ENCODE peak calls at places on chromosomes 5 and 9, in five cellular contexts. V, I, O, M and X are unnamed samples.

GRCh38 chr5:64207978-64208377 is 42.3 kb downstream of the RNF180 start:
- DNase-seq in V (no peak), I (peak), O (no peak), M (no peak), X (peak)

GRCh38 chr5:146041180-146041789 is 64.1 kb downstream of the PLAC8L1 start:
- DNase-seq in V (no peak), I (peak), O (no peak), M (no peak), X (no peak)

GRCh38 chr9:7165350-7165937 is 407.7 kb downstream of the KDM4C start:
- DNase-seq in V (no peak), I (no peak), O (no peak), M (peak), X (no peak)

GRCh38 chr9:130824079-130824478 is 11.0 kb upstream of the ABL1 start:
- DNase-seq in V (no peak), I (no peak), O (no peak), M (no peak), X (no peak)

GRCh38 chr9:107249665-107250285 is 33.3 kb upstream of the RAD23B start:
- DNase-seq in V (no peak), I (no peak), O (no peak), M (no peak), X (no peak)

GRCh38 chr5:43203373-43203772 is 11.3 kb downstream of the NIM1K start:
- DNase-seq in V (no peak), I (no peak), O (no peak), M (no peak), X (no peak)

GRCh38 chr5:123752576-123752975 is 240.6 kb downstream of the CSNK1G3 start:
- DNase-seq in V (no peak), I (no peak), O (no peak), M (no peak), X (no peak)

GRCh38 chr9:9299134-9299533 is 1313.7 kb downstream of the PTPRD start:
- DNase-seq in V (no peak), I (peak), O (no peak), M (no peak), X (no peak)

GRCh38 chr9:15936316-15936869 is 383.6 kb downstream of the CCDC171 start:
- DNase-seq in V (no peak), I (no peak), O (no peak), M (no peak), X (no peak)

GRCh38 chr9:14924821-14925220 is 14.6 kb upstream of the FREM1 start:
- DNase-seq in V (no peak), I (no peak), O (no peak), M (no peak), X (peak)

GRCh38 chr5:108508976-108509375 is 127.1 kb upstream of the FBXL17 start:
- DNase-seq in V (no peak), I (no peak), O (no peak), M (no peak), X (no peak)

GRCh38 chr9:120299785-120300184 is 280.2 kb downstream of the CDK5RAP2 start:
- DNase-seq in V (no peak), I (peak), O (no peak), M (no peak), X (no peak)

GRCh38 chr9:92141144-92142129 is 26.2 kb upstream of the SPTLC1 start:
- DNase-seq in V (no peak), I (peak), O (no peak), M (peak), X (no peak)

GRCh38 chr9:134204991-134205578 is 40.7 kb upstream of the RNU6ATAC start:
- DNase-seq in V (no peak), I (no peak), O (no peak), M (no peak), X (peak)

GRCh38 chr5:82332889-82333619 is 54.9 kb upstream of the RPS23 start:
- DNase-seq in V (no peak), I (no peak), O (no peak), M (no peak), X (no peak)

GRCh38 chr5:14851067-14851422 is 20.5 kb downstream of the ANKH start:
- DNase-seq in V (no peak), I (no peak), O (no peak), M (no peak), X (peak)

GRCh38 chr5:172779968-172780350 is 9.0 kb upstream of the DUSP1 start:
- DNase-seq in V (no peak), I (no peak), O (no peak), M (no peak), X (peak)

GRCh38 chr9:129402341-129402739 is 218.6 kb downstream of the C9orf50 start:
- DNase-seq in V (no peak), I (peak), O (no peak), M (peak), X (no peak)

GRCh38 chr5:167346461-167346860 is 945.0 kb upstream of the WWC1 start:
- DNase-seq in V (no peak), I (no peak), O (no peak), M (no peak), X (no peak)

GRCh38 chr9:136994885-136995224 is 1.5 kb downstream of the CLIC3 start:
- DNase-seq in V (no peak), I (peak), O (no peak), M (no peak), X (no peak)

GRCh38 chr9:18404482-18405029 is 69.4 kb upstream of the ADAMTSL1 start:
- DNase-seq in V (no peak), I (no peak), O (no peak), M (no peak), X (no peak)

GRCh38 chr9:93908591-93909241 is 46.4 kb downstream of the BARX1 start:
- DNase-seq in V (no peak), I (no peak), O (no peak), M (no peak), X (no peak)

GRCh38 chr5:171764265-171764664 is 21.4 kb upstream of the SMIM23 start:
- DNase-seq in V (no peak), I (no peak), O (no peak), M (no peak), X (no peak)

GRCh38 chr9:90515550-90515949 is 127.1 kb downstream of the DIRAS2 start:
- DNase-seq in V (no peak), I (no peak), O (no peak), M (no peak), X (no peak)

GRCh38 chr5:1860949-1861348 is 21.8 kb downstream of the IRX4 start:
- DNase-seq in V (no peak), I (no peak), O (no peak), M (no peak), X (no peak)

GRCh38 chr9:107177857-107178256 is 105.2 kb upstream of the RAD23B start:
- DNase-seq in V (no peak), I (no peak), O (no peak), M (no peak), X (no peak)

GRCh38 chr5:57778528-57779175 is 296.0 kb upstream of the ACTBL2 start:
- DNase-seq in V (no peak), I (no peak), O (no peak), M (no peak), X (no peak)

GRCh38 chr5:120509056-120509455 is 45.0 kb downstream of the PRR16 start:
- DNase-seq in V (no peak), I (no peak), O (no peak), M (no peak), X (no peak)

GRCh38 chr9:19310246-19310645 is 69.8 kb downstream of the RPS6 start:
- DNase-seq in V (no peak), I (no peak), O (no peak), M (no peak), X (no peak)

GRCh38 chr5:111063709-111064322 is 7.7 kb upstream of the TSLP start:
- DNase-seq in V (no peak), I (no peak), O (no peak), M (no peak), X (peak)

GRCh38 chr9:91360551-91361293 is 996 bp downstream of the AUH start:
- DNase-seq in V (no peak), I (peak), O (peak), M (no peak), X (no peak)

GRCh38 chr9:108844856-108845255 is 10.9 kb downstream of the ACTL7B start:
- DNase-seq in V (no peak), I (no peak), O (no peak), M (no peak), X (no peak)

GRCh38 chr5:36066540-36067210 is at the start of gene UGT3A2:
- DNase-seq in V (no peak), I (peak), O (no peak), M (no peak), X (no peak)
- TF ChIP-seq JUNB in V (no peak), I (no peak), O (no peak), M (no peak), X (no peak)

DNA sequence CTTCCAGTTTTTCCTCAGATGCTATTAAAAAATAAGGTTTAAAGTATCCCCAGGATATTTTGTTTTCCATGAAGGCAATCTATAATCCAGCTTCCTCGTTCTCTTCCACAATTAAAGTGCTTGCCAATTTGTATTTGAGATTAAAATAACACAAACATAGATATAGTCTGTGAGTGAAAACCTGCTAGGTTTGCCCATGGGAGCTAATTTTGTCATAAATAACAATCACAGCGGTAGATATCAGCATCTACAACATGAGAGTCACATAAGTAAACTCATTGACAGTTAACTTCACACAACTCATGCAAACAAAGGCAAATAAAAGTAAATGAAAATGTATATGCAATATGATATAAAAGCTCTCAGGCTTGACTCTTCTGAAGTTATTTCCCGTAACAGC is 29.2 kb upstream of the RASGRF2 start:
- DNase-seq in V (no peak), I (no peak), O (no peak), M (no peak), X (no peak)
- TF ChIP-seq JUNB in V (no peak), I (no peak), O (no peak), M (no peak), X (no peak)

GRCh38 chr5:93782978-93783377 is 41.6 kb upstream of the POU5F2 start:
- DNase-seq in V (no peak), I (no peak), O (no peak), M (no peak), X (no peak)
- TF ChIP-seq JUNB in V (no peak), I (no peak), O (no peak), M (no peak), X (no peak)

GRCh38 chr5:127830157-127830556 is 127.0 kb downstream of the CCDC192 start:
- DNase-seq in V (no peak), I (no peak), O (no peak), M (no peak), X (no peak)

GRCh38 chr5:127832057-127832456 is 128.9 kb downstream of the CCDC192 start:
- DNase-seq in V (no peak), I (no peak), O (no peak), M (no peak), X (no peak)

GRCh38 chr5:127830829-127831598 is 127.8 kb downstream of the CCDC192 start:
- DNase-seq in V (no peak), I (no peak), O (no peak), M (no peak), X (no peak)

GRCh38 chr5:127838661-127839060 is 135.5 kb downstream of the CCDC192 start:
- DNase-seq in V (no peak), I (peak), O (no peak), M (no peak), X (no peak)

DNA sequence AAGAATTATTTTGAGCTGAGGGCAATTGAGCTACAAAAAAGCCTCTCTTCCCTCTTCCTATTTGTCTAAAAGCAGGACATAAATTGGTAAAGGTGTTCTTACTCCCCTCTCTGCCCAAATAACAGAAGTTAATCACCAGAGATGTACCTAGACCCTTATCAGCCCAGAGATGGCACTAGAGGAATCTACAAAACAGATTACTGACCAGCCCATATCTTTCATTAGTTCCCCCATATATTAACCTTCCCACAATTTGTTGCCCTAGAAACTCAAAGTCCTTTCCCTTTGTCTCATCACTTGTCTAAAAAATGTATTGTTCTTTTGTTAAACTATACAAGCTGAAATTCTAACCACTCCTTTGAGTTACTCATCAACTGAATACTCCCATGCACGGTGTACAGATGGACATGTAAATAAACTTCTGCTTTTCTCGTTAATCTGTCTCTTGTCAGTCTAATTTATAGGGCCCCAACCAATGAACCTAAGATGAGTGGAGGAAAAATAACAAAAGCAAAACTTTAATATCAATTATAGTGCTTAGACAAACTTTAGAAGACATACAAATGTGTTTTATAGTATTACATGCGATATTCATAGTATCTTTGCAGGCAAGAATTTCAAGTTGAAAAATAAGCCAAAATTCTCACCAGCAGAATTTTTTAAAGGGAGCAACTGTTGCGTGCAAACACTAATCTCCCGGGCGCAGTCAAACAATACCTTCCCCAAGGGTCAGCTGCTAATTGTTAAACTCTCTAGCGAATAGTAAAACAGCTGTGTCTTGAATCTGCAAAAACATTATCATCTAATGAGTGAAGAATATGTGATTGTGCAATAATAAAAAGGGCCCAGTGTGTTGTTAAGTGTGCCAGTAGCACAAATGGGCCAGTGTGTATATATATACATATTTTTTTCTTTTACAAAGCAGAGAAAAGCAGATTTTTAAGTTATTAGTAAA is 131.1 kb downstream of the CCDC192 start:
- DNase-seq in V (no peak), I (no peak), O (no peak), M (no peak), X (no peak)
- TF ChIP-seq JUNB in V (no peak), I (no peak), O (no peak), M (no peak), X (no peak)

GRCh38 chr5:179240561-179240960 is 104.7 kb downstream of the ADAMTS2 start:
- DNase-seq in V (no peak), I (no peak), O (no peak), M (no peak), X (no peak)
- TF ChIP-seq JUNB in V (no peak), I (no peak), O (no peak), M (no peak), X (no peak)

DNA sequence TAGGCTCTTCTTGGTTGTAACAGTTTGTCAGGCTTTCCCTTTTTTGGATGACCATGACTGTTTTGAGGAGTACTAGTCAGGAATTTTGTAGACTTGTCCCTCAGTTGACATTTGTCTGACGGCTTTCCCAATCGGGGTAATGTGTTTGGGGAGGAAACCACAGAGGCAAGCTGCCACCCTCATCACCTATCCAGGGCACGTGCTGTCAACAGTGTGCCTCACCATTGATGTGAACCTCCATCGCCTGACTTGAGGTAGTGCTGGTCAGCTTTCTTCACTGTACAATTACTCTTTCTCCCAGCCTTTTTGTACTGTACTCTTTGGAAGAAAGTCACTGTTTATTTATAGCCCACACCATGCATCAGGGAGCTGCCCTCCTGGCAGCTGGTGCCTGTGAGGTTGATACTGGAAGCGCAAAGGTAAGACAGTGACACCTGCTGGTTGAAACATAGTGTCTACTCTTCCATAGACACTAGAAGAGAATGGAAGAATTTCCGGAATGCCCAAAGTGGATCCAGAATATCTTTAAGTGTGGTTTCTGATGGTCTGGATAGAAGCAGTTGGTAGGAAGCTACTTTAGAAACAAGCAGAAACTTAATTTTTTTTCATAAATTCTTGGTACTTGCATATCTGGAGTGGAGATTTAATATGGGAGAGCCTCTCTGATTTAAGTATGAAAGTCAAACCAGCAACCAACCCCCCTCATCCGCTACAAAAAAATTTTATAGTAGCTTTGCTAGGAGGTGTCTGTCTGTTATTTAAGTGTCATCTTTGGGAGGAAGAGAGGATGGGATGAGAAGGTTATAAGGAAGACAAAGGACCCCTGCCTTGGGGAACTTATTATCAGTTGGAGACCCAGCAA is 69.3 kb downstream of the SNX30 start:
- DNase-seq in V (peak), I (peak), O (peak), M (peak), X (peak)
- TF ChIP-seq JUNB in V (no peak), I (no peak), O (no peak), M (no peak), X (no peak)

GRCh38 chr5:180350296-180350695 is 2.8 kb downstream of the GFPT2 start:
- DNase-seq in V (no peak), I (no peak), O (no peak), M (no peak), X (no peak)
- TF ChIP-seq JUNB in V (no peak), I (no peak), O (no peak), M (no peak), X (no peak)

GRCh38 chr9:76559283-76559682 is 100.3 kb downstream of the GCNT1 start:
- DNase-seq in V (no peak), I (no peak), O (no peak), M (no peak), X (no peak)
- TF ChIP-seq JUNB in V (no peak), I (no peak), O (no peak), M (no peak), X (no peak)